ENCODE peak calls at places on chromosomes 4 and X, in ten cellular contexts. I, P, Y, Z, V, S, D, C, W and L are unnamed samples.

GRCh38 chr4:140211693-140212092 is 57.7 kb upstream of the MAML3 start:
- DNase-seq in I (no peak), P (no peak), Y (no peak), Z (no peak), V (no peak), S (no peak), D (no peak), C (no peak), W (no peak), L (no peak)

GRCh38 chrX:28787206-28787605 is 200.0 kb downstream of the IL1RAPL1 start:
- DNase-seq in I (peak), P (no peak), Y (no peak), Z (no peak), V (no peak), S (no peak), D (peak), C (no peak), W (no peak), L (no peak)

GRCh38 chr4:156782491-156782890 is 189.1 kb downstream of the PDGFC start:
- DNase-seq in I (no peak), P (no peak), Y (no peak), Z (no peak), V (no peak), S (no peak), D (no peak), C (no peak), W (no peak), L (no peak)

GRCh38 chr4:3179126-3179706 is 69.7 kb upstream of the MSANTD1 start:
- DNase-seq in I (no peak), P (no peak), Y (no peak), Z (no peak), V (no peak), S (no peak), D (no peak), C (no peak), W (no peak), L (no peak)

GRCh38 chrX:125004799-125005198 is 314.9 kb upstream of the TEX13C start:
- DNase-seq in I (no peak), P (peak), Y (no peak), Z (no peak), V (no peak), S (no peak), D (no peak), C (no peak), W (no peak), L (no peak)

GRCh38 chr4:82786794-82787193 is 11.8 kb downstream of the SCD5 start:
- DNase-seq in I (no peak), P (no peak), Y (no peak), Z (no peak), V (no peak), S (no peak), D (no peak), C (no peak), W (no peak), L (no peak)

GRCh38 chr4:41657561-41657960 is 91.0 kb downstream of the PHOX2B start:
- DNase-seq in I (peak), P (no peak), Y (no peak), Z (no peak), V (no peak), S (no peak), D (peak), C (no peak), W (no peak), L (no peak)

GRCh38 chrX:136650811-136651210 is 2.9 kb downstream of the CD40LG start:
- DNase-seq in I (no peak), P (no peak), Y (no peak), Z (no peak), V (no peak), S (no peak), D (no peak), C (no peak), W (no peak), L (no peak)

GRCh38 chr4:174996079-174996478 is 77.9 kb downstream of the ADAM29 start:
- DNase-seq in I (no peak), P (no peak), Y (no peak), Z (no peak), V (no peak), S (no peak), D (no peak), C (no peak), W (no peak), L (no peak)